ENCODE peak calls at places on chromosome 21, in ten cellular contexts. One of them, this sample, is unnamed.

GRCh38 chr21:21029159-21029558 is 30.9 kb downstream of the NCAM2 start:
- DNase-seq in cardiac fibroblast: peak
- DNase-seq in foreskin keratinocyte: no peak
- DNase-seq in progenitor cell of endocrine pancreas: no peak
- DNase-seq in body of pancreas: no peak
- DNase-seq in fibroblast of lung: peak
- DNase-seq in Peyer's patch: no peak
- DNase-seq in OCI-LY7: no peak
- DNase-seq in fibroblast of pulmonary artery: peak
- DNase-seq in breast epithelium: no peak
- DNase-seq in this sample: no peak

GRCh38 chr21:37507716-37508115 is 141.1 kb downstream of the DYRK1A start:
- DNase-seq in cardiac fibroblast: no peak
- DNase-seq in foreskin keratinocyte: no peak
- DNase-seq in progenitor cell of endocrine pancreas: no peak
- DNase-seq in body of pancreas: no peak
- DNase-seq in fibroblast of lung: no peak
- DNase-seq in Peyer's patch: no peak
- DNase-seq in OCI-LY7: no peak
- DNase-seq in fibroblast of pulmonary artery: no peak
- DNase-seq in breast epithelium: no peak
- DNase-seq in this sample: no peak

GRCh38 chr21:44920694-44921604 is at the start of gene ITGB2:
- DNase-seq in cardiac fibroblast: no peak
- DNase-seq in foreskin keratinocyte: no peak
- DNase-seq in progenitor cell of endocrine pancreas: no peak
- DNase-seq in body of pancreas: peak
- DNase-seq in fibroblast of lung: no peak
- DNase-seq in Peyer's patch: no peak
- DNase-seq in OCI-LY7: peak
- DNase-seq in fibroblast of pulmonary artery: no peak
- DNase-seq in breast epithelium: no peak
- DNase-seq in this sample: no peak

GRCh38 chr21:16473965-16474364 is 744.2 kb downstream of the USP25 start:
- DNase-seq in cardiac fibroblast: no peak
- DNase-seq in foreskin keratinocyte: no peak
- DNase-seq in progenitor cell of endocrine pancreas: no peak
- DNase-seq in body of pancreas: no peak
- DNase-seq in fibroblast of lung: peak
- DNase-seq in Peyer's patch: no peak
- DNase-seq in OCI-LY7: no peak
- DNase-seq in fibroblast of pulmonary artery: peak
- DNase-seq in breast epithelium: no peak
- DNase-seq in this sample: no peak

GRCh38 chr21:30478015-30478414 is 2.2 kb downstream of the KRTAP19-1 start:
- DNase-seq in cardiac fibroblast: no peak
- DNase-seq in foreskin keratinocyte: peak
- DNase-seq in progenitor cell of endocrine pancreas: no peak
- DNase-seq in body of pancreas: no peak
- DNase-seq in fibroblast of lung: no peak
- DNase-seq in Peyer's patch: no peak
- DNase-seq in OCI-LY7: no peak
- DNase-seq in fibroblast of pulmonary artery: no peak
- DNase-seq in breast epithelium: no peak
- DNase-seq in this sample: peak

GRCh38 chr21:40765771-40766170 is 81.2 kb downstream of the DSCAM start:
- DNase-seq in cardiac fibroblast: no peak
- DNase-seq in foreskin keratinocyte: no peak
- DNase-seq in progenitor cell of endocrine pancreas: no peak
- DNase-seq in body of pancreas: no peak
- DNase-seq in fibroblast of lung: no peak
- DNase-seq in Peyer's patch: no peak
- DNase-seq in OCI-LY7: no peak
- DNase-seq in fibroblast of pulmonary artery: no peak
- DNase-seq in breast epithelium: no peak
- DNase-seq in this sample: no peak

GRCh38 chr21:33945652-33946270 is 30.2 kb upstream of the ATP5PO start:
- DNase-seq in cardiac fibroblast: no peak
- DNase-seq in foreskin keratinocyte: peak
- DNase-seq in progenitor cell of endocrine pancreas: no peak
- DNase-seq in body of pancreas: no peak
- DNase-seq in fibroblast of lung: no peak
- DNase-seq in Peyer's patch: no peak
- DNase-seq in OCI-LY7: no peak
- DNase-seq in fibroblast of pulmonary artery: no peak
- DNase-seq in breast epithelium: no peak
- DNase-seq in this sample: no peak

GRCh38 chr21:43289966-43290365 is 121.2 kb downstream of the CRYAA start:
- DNase-seq in cardiac fibroblast: no peak
- DNase-seq in foreskin keratinocyte: no peak
- DNase-seq in progenitor cell of endocrine pancreas: no peak
- DNase-seq in body of pancreas: no peak
- DNase-seq in fibroblast of lung: no peak
- DNase-seq in Peyer's patch: no peak
- DNase-seq in OCI-LY7: no peak
- DNase-seq in fibroblast of pulmonary artery: no peak
- DNase-seq in breast epithelium: no peak
- DNase-seq in this sample: no peak

GRCh38 chr21:27079807-27080206 is 112.9 kb upstream of the ADAMTS5 start:
- DNase-seq in cardiac fibroblast: no peak
- DNase-seq in foreskin keratinocyte: no peak
- DNase-seq in progenitor cell of endocrine pancreas: no peak
- DNase-seq in body of pancreas: no peak
- DNase-seq in fibroblast of lung: no peak
- DNase-seq in Peyer's patch: no peak
- DNase-seq in OCI-LY7: no peak
- DNase-seq in fibroblast of pulmonary artery: no peak
- DNase-seq in breast epithelium: no peak
- DNase-seq in this sample: no peak

GRCh38 chr21:43997766-43998742 is 14.1 kb upstream of the TRAPPC10 start:
- DNase-seq in cardiac fibroblast: no peak
- DNase-seq in foreskin keratinocyte: no peak
- DNase-seq in progenitor cell of endocrine pancreas: no peak
- DNase-seq in body of pancreas: no peak
- DNase-seq in fibroblast of lung: no peak
- DNase-seq in Peyer's patch: no peak
- DNase-seq in OCI-LY7: no peak
- DNase-seq in fibroblast of pulmonary artery: no peak
- DNase-seq in breast epithelium: no peak
- DNase-seq in this sample: no peak

GRCh38 chr21:26965567-26966359 is 1.1 kb downstream of the ADAMTS5 start:
- DNase-seq in cardiac fibroblast: peak
- DNase-seq in foreskin keratinocyte: no peak
- DNase-seq in progenitor cell of endocrine pancreas: peak
- DNase-seq in body of pancreas: peak
- DNase-seq in fibroblast of lung: no peak
- DNase-seq in Peyer's patch: peak
- DNase-seq in OCI-LY7: no peak
- DNase-seq in fibroblast of pulmonary artery: no peak
- DNase-seq in breast epithelium: peak
- DNase-seq in this sample: no peak

GRCh38 chr21:25323356-25323949 is 283.8 kb downstream of the MRPL39 start:
- DNase-seq in cardiac fibroblast: peak
- DNase-seq in foreskin keratinocyte: no peak
- DNase-seq in progenitor cell of endocrine pancreas: no peak
- DNase-seq in body of pancreas: no peak
- DNase-seq in fibroblast of lung: no peak
- DNase-seq in Peyer's patch: no peak
- DNase-seq in OCI-LY7: no peak
- DNase-seq in fibroblast of pulmonary artery: peak
- DNase-seq in breast epithelium: no peak
- DNase-seq in this sample: no peak

GRCh38 chr21:25578070-25578961 is 29.0 kb downstream of the MRPL39 start:
- DNase-seq in cardiac fibroblast: no peak
- DNase-seq in foreskin keratinocyte: no peak
- DNase-seq in progenitor cell of endocrine pancreas: no peak
- DNase-seq in body of pancreas: no peak
- DNase-seq in fibroblast of lung: no peak
- DNase-seq in Peyer's patch: no peak
- DNase-seq in OCI-LY7: no peak
- DNase-seq in fibroblast of pulmonary artery: no peak
- DNase-seq in breast epithelium: no peak
- DNase-seq in this sample: no peak

GRCh38 chr21:29829514-29830255 is 110.1 kb downstream of the GRIK1 start:
- DNase-seq in cardiac fibroblast: peak
- DNase-seq in foreskin keratinocyte: peak
- DNase-seq in progenitor cell of endocrine pancreas: no peak
- DNase-seq in body of pancreas: no peak
- DNase-seq in fibroblast of lung: peak
- DNase-seq in Peyer's patch: no peak
- DNase-seq in OCI-LY7: no peak
- DNase-seq in fibroblast of pulmonary artery: peak
- DNase-seq in breast epithelium: no peak
- DNase-seq in this sample: no peak

GRCh38 chr21:25867041-25867440 is 132.3 kb downstream of the GABPA start:
- DNase-seq in cardiac fibroblast: no peak
- DNase-seq in foreskin keratinocyte: no peak
- DNase-seq in progenitor cell of endocrine pancreas: no peak
- DNase-seq in body of pancreas: no peak
- DNase-seq in fibroblast of lung: no peak
- DNase-seq in Peyer's patch: no peak
- DNase-seq in OCI-LY7: no peak
- DNase-seq in fibroblast of pulmonary artery: no peak
- DNase-seq in breast epithelium: no peak
- DNase-seq in this sample: no peak

GRCh38 chr21:39669976-39670671 is 57.4 kb downstream of the B3GALT5 start:
- DNase-seq in cardiac fibroblast: no peak
- DNase-seq in foreskin keratinocyte: no peak
- DNase-seq in progenitor cell of endocrine pancreas: no peak
- DNase-seq in body of pancreas: no peak
- DNase-seq in fibroblast of lung: no peak
- DNase-seq in Peyer's patch: peak
- DNase-seq in OCI-LY7: no peak
- DNase-seq in fibroblast of pulmonary artery: no peak
- DNase-seq in breast epithelium: no peak
- DNase-seq in this sample: no peak

GRCh38 chr21:31914472-31914871 is 41.7 kb downstream of the HUNK start:
- DNase-seq in cardiac fibroblast: no peak
- DNase-seq in foreskin keratinocyte: no peak
- DNase-seq in progenitor cell of endocrine pancreas: no peak
- DNase-seq in body of pancreas: no peak
- DNase-seq in fibroblast of lung: no peak
- DNase-seq in Peyer's patch: no peak
- DNase-seq in OCI-LY7: no peak
- DNase-seq in fibroblast of pulmonary artery: no peak
- DNase-seq in breast epithelium: no peak
- DNase-seq in this sample: no peak

GRCh38 chr21:46168238-46168637 is 12.9 kb upstream of the FTCD start:
- DNase-seq in cardiac fibroblast: no peak
- DNase-seq in foreskin keratinocyte: no peak
- DNase-seq in progenitor cell of endocrine pancreas: no peak
- DNase-seq in body of pancreas: no peak
- DNase-seq in fibroblast of lung: no peak
- DNase-seq in Peyer's patch: no peak
- DNase-seq in OCI-LY7: no peak
- DNase-seq in fibroblast of pulmonary artery: no peak
- DNase-seq in breast epithelium: no peak
- DNase-seq in this sample: no peak
- TF ChIP-seq CTCF in cardiac fibroblast: no peak
- TF ChIP-seq CTCF in foreskin keratinocyte: no peak
- TF ChIP-seq CTCF in progenitor cell of endocrine pancreas: no peak
- TF ChIP-seq CTCF in body of pancreas: no peak
- TF ChIP-seq CTCF in fibroblast of lung: no peak
- TF ChIP-seq CTCF in Peyer's patch: no peak
- TF ChIP-seq CTCF in OCI-LY7: no peak
- TF ChIP-seq CTCF in fibroblast of pulmonary artery: no peak
- TF ChIP-seq CTCF in breast epithelium: no peak
- TF ChIP-seq CTCF in this sample: no peak

DNA sequence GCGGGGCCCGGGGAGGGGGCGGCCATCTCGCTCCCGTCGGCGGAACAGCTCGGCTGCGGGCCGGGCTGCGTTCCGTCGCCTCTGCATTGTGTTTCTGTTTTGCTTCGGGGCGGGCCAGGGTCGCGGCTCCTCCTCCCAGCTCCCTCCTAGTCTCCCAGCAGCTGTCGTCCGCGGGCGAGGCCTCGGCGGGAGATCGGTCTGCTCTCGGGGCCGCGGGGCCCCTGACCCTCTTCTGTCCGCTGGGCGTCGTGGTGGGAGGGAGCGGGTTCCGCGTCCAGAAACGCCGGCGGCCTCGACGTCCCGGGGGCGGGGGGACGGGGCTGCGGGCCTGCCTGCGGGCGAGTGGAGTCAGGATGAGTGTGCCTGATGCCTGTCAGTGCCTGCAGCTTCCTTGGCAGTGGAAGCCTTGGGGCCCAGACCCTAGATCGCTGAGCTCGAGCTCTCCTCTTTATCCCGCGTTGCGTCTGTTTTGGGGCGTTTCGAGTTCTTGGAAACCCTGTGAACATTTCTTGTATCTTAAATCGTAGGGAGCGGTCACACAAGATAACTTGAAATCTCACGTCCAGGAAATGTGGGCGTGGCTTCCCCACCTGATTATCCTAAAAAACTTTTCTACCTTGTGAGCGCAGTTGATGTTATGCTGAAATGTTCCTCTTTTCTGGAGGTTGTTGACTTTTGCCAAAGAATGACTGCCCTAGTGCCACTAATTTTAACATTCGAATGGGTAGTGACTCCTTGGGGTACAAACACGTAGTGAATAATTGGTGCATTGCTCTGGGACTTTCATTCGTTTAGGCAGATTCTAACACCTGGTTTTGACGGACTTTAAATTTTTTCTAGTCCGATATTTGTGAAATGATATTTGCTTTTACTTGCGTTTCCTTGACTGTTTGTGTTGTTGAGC is 676 bp downstream of the MORC3 start:
- DNase-seq in cardiac fibroblast: peak
- DNase-seq in foreskin keratinocyte: peak
- DNase-seq in progenitor cell of endocrine pancreas: peak
- DNase-seq in body of pancreas: peak
- DNase-seq in fibroblast of lung: peak
- DNase-seq in Peyer's patch: no peak
- DNase-seq in OCI-LY7: peak
- DNase-seq in fibroblast of pulmonary artery: peak
- DNase-seq in breast epithelium: peak
- DNase-seq in this sample: no peak
- TF ChIP-seq CTCF in cardiac fibroblast: no peak
- TF ChIP-seq CTCF in foreskin keratinocyte: peak
- TF ChIP-seq CTCF in progenitor cell of endocrine pancreas: no peak
- TF ChIP-seq CTCF in body of pancreas: no peak
- TF ChIP-seq CTCF in fibroblast of lung: no peak
- TF ChIP-seq CTCF in Peyer's patch: no peak
- TF ChIP-seq CTCF in OCI-LY7: no peak
- TF ChIP-seq CTCF in fibroblast of pulmonary artery: no peak
- TF ChIP-seq CTCF in breast epithelium: no peak
- TF ChIP-seq CTCF in this sample: no peak

GRCh38 chr21:41975391-41976272 is 21.8 kb upstream of the C2CD2 start:
- DNase-seq in cardiac fibroblast: no peak
- DNase-seq in foreskin keratinocyte: no peak
- DNase-seq in progenitor cell of endocrine pancreas: no peak
- DNase-seq in body of pancreas: no peak
- DNase-seq in fibroblast of lung: no peak
- DNase-seq in Peyer's patch: no peak
- DNase-seq in OCI-LY7: no peak
- DNase-seq in fibroblast of pulmonary artery: no peak
- DNase-seq in breast epithelium: no peak
- DNase-seq in this sample: no peak
- TF ChIP-seq CTCF in cardiac fibroblast: no peak
- TF ChIP-seq CTCF in foreskin keratinocyte: no peak
- TF ChIP-seq CTCF in progenitor cell of endocrine pancreas: no peak
- TF ChIP-seq CTCF in body of pancreas: no peak
- TF ChIP-seq CTCF in fibroblast of lung: no peak
- TF ChIP-seq CTCF in Peyer's patch: no peak
- TF ChIP-seq CTCF in OCI-LY7: no peak
- TF ChIP-seq CTCF in fibroblast of pulmonary artery: no peak
- TF ChIP-seq CTCF in breast epithelium: no peak
- TF ChIP-seq CTCF in this sample: no peak

GRCh38 chr21:35006248-35006647 is 42.9 kb downstream of the RUNX1 start:
- DNase-seq in cardiac fibroblast: no peak
- DNase-seq in foreskin keratinocyte: no peak
- DNase-seq in progenitor cell of endocrine pancreas: no peak
- DNase-seq in body of pancreas: no peak
- DNase-seq in fibroblast of lung: no peak
- DNase-seq in Peyer's patch: no peak
- DNase-seq in OCI-LY7: no peak
- DNase-seq in fibroblast of pulmonary artery: no peak
- DNase-seq in breast epithelium: no peak
- DNase-seq in this sample: no peak
- TF ChIP-seq CTCF in cardiac fibroblast: no peak
- TF ChIP-seq CTCF in foreskin keratinocyte: no peak
- TF ChIP-seq CTCF in progenitor cell of endocrine pancreas: no peak
- TF ChIP-seq CTCF in body of pancreas: no peak
- TF ChIP-seq CTCF in fibroblast of lung: no peak
- TF ChIP-seq CTCF in Peyer's patch: no peak
- TF ChIP-seq CTCF in OCI-LY7: no peak
- TF ChIP-seq CTCF in fibroblast of pulmonary artery: no peak
- TF ChIP-seq CTCF in breast epithelium: no peak
- TF ChIP-seq CTCF in this sample: no peak

This sample was measured in LNCaP clone FGC.